ENCODE peak calls at places on chromosomes 13 and 19, in five cellular contexts. J is cardiac muscle cell, L is neuronal stem cell, D is MM.1S, U is A549. M is an unnamed sample.

GRCh38 chr13:75359266-75359665 is 122.7 kb downstream of the TBC1D4 start:
- DNase-seq in L (no peak), J (peak; percentile 85), U (peak; percentile 4), D (no peak), M (no peak)

GRCh38 chr13:84607614-84608013 is 725.3 kb upstream of the SLITRK1 start:
- DNase-seq in D (no peak), J (peak; percentile 61), U (no peak), L (no peak), M (no peak)

GRCh38 chr13:20405691-20406090 is 120.0 kb downstream of the CRYL1 start:
- DNase-seq in U (no peak), J (no peak), L (peak; percentile 29), D (no peak), M (peak; percentile 80)

GRCh38 chr19:289651-290538 is 1.3 kb downstream of the PLPP2 start:
- DNase-seq in L (no peak), J (peak; percentile 31), D (peak; percentile 33), U (peak; percentile 83), M (peak; percentile 77)

GRCh38 chr19:50838239-50838638 is 4.9 kb upstream of the KLK15 start:
- DNase-seq in J (peak; percentile 7), D (no peak), U (peak; percentile 61), L (no peak), M (no peak)

GRCh38 chr19:31220540-31220939 is 128.7 kb downstream of the TSHZ3 start:
- DNase-seq in D (no peak), U (no peak), L (no peak), J (no peak), M (no peak)

GRCh38 chr13:66200555-66200954 is 1029.6 kb downstream of the PCDH9 start:
- DNase-seq in U (no peak), L (no peak), D (no peak), J (peak; percentile 18), M (no peak)

GRCh38 chr19:3656073-3656746 is 29.6 kb upstream of the CACTIN start:
- DNase-seq in L (no peak), U (no peak), J (peak; percentile 14), D (no peak), M (no peak)

GRCh38 chr13:37495046-37495445 is 103.5 kb downstream of the POSTN start:
- DNase-seq in D (no peak), J (no peak), U (no peak), L (no peak), M (no peak)

GRCh38 chr19:37867831-37868230 is 38.6 kb downstream of the WDR87 start:
- DNase-seq in J (peak; percentile 20), U (no peak), L (no peak), D (no peak), M (no peak)

GRCh38 chr13:79171131-79172061 is 234.7 kb downstream of the RBM26 start:
- DNase-seq in J (no peak), L (peak; percentile 76), U (no peak), D (no peak), M (no peak)

GRCh38 chr13:20174656-20175405 is 14.0 kb upstream of the GJA3 start:
- DNase-seq in D (peak; percentile 83), U (peak; percentile 69), L (no peak), J (peak; percentile 94), M (peak; percentile 88)

GRCh38 chr19:42531313-42531712 is 3.0 kb upstream of the CEACAM1 start:
- DNase-seq in J (no peak), D (no peak), U (no peak), L (no peak), M (no peak)

GRCh38 chr19:16258440-16258903 is 60.8 kb downstream of the AP1M1 start:
- DNase-seq in J (peak; percentile 43), L (no peak), D (no peak), U (no peak), M (no peak)

GRCh38 chr19:48381178-48381950 is 10.0 kb downstream of the KDELR1 start:
- DNase-seq in D (no peak), U (no peak), J (no peak), L (no peak), M (no peak)

GRCh38 chr19:4430760-4431159 is 26.8 kb downstream of the UBXN6 start:
- DNase-seq in U (no peak), L (no peak), J (no peak), D (no peak), M (no peak)

GRCh38 chr19:57280913-57281425 is 684 bp downstream of the ZNF460 start:
- DNase-seq in L (no peak), U (peak; percentile 23), D (peak; percentile 54), J (no peak), M (no peak)

DNA sequence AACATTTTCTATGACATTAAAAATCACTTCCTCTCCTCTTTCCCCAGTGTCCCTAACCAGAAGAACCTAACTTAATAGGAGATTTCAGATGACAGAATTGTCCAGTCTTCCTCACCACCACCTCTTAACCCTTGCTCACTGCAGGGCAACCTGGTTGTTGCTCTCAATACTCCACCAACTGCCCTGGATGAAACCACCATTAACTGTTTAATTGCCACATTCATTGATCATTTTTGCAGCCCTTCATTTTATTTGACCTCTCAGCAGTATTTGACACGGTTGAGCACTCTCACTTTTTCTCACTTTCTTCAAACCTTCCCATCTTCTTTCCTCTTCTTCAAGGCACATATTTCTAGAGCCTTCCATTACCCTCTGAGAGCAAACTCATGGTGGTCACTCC is 84.0 kb downstream of the MBNL2 start:
- DNase-seq in L (no peak), J (no peak), U (no peak), D (no peak), M (no peak)
- H3K4me1 ChIP-seq in L (peaks cover 22% of the 10 kb centered on the region), J (peaks cover 19% of the 10 kb centered on the region), U (peaks cover 74% of the 10 kb centered on the region), D (no peaks in the 10 kb centered on the region), M (peaks cover 35% of the 10 kb centered on the region)

DNA sequence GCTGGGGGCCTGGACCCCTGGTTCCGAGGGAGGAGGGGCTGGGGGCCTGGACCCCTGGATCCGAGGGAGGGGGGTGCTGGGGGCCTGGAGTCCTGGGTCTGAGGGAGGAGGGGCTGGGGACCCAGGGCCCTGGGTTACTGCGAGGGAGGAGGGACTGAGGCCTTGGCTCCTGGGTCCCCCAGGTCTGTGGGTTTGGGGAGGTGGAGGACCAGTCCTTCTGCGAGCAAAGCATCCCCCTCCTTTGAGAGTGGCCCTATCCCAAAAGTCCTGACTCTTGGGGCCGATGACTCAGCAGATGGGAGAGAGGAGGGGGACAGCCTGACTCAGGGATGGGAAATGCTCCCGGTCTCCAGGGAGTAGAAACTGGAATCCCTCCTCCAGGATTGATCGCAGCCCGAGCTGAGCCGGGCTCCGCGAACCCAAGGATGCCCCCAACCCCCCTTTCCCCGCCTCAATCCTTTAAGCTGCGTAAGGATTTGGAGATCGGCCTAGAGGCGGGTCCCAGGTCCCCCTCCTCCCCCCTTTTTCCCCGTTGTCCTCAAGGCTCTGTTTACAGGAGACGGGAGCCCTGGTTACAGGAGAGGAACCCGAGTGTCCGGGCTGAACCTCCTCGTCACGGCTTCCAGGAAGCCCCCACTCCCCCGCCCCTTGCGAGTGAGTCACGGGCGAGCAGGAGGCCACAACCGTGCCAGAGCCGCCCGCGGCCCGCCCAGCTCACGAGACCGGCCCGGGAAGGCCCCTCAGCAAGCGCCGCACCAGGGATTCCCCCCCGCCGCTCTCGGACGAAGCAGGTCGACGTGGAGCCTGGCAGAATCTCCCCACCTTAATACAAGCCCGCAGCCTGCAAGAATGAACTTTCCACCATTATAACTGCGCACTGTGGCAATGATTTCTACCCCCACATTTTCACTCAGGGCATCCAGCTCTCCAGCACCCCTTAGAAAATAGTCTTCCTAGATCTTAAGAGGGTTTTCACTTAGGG is 3.0 kb upstream of the ZFP36 start:
- DNase-seq in U (peak; percentile 98), D (peak; percentile 89), L (peak; percentile 89), J (peak; percentile 100), M (peak; percentile 98)
- H3K4me1 ChIP-seq in U (peaks cover 77% of the 10 kb centered on the region), D (peaks cover 37% of the 10 kb centered on the region), L (peaks cover 27% of the 10 kb centered on the region), J (peaks cover 19% of the 10 kb centered on the region), M (peaks cover 27% of the 10 kb centered on the region)

GRCh38 chr13:114108894-114109293 is 23.5 kb downstream of the RASA3 start:
- DNase-seq in U (no peak), D (no peak), L (no peak), J (no peak), M (peak; percentile 48)
- H3K4me1 ChIP-seq in U (no peaks in the 10 kb centered on the region), D (peaks cover 34% of the 10 kb centered on the region), L (peaks cover 31% of the 10 kb centered on the region), J (peaks cover 32% of the 10 kb centered on the region), M (no peaks in the 10 kb centered on the region)

GRCh38 chr19:44598355-44598754 is 15.0 kb upstream of the IGSF23 start:
- DNase-seq in D (no peak), J (no peak), U (no peak), L (no peak), M (no peak)
- H3K4me1 ChIP-seq in D (no peaks in the 10 kb centered on the region), J (no peaks in the 10 kb centered on the region), U (peaks cover 34% of the 10 kb centered on the region), L (no peaks in the 10 kb centered on the region), M (peaks cover 5% of the 10 kb centered on the region)

GRCh38 chr19:17305517-17306284 is at the start of gene MRPL34:
- DNase-seq in D (peak; percentile 100), L (peak; percentile 98), J (peak; percentile 99), U (peak; percentile 71), M (peak; percentile 99)

GRCh38 chr19:17303940-17304267 is 679 bp upstream of the ABHD8 start:
- DNase-seq in L (no peak), D (no peak), U (no peak), J (no peak), M (no peak)

GRCh38 chr19:17303167-17303939 is at the start of gene ABHD8:
- DNase-seq in U (peak; percentile 71), D (peak; percentile 96), L (peak; percentile 96), J (peak; percentile 98), M (peak; percentile 93)

GRCh38 chr19:17305211-17305516 is 508 bp upstream of the MRPL34 start:
- DNase-seq in L (no peak), J (no peak), D (no peak), U (no peak), M (no peak)

DNA sequence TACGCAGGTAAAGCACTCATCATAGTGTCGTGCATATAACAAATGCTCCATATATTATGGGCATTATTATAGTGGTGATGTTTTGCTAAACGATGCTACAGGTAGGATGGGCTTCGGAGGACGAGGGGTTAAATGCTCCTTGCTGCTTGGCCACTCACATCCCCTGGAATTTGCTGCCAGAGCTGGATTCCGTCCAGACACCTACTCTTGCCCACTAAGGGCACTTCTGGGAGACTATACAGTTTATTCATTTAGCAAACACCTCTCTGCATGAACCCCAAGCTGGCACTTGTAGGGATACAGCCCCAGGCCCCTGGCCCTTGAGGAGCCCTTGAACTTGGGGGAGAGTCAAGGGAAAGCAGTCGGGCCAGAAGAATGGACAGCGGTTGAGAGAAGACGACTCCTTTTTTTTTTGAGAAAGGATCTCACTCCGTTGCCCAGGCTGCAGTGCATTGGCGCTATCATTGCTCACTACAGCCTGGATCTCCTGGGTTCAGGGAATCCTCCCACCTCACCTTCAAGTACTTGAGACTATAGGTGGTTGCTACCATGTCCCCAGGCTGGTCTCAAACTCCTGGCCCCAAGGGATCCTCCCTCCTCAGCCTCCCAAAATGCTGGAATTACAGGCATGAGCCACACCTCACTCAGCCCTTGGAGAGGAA is 1.2 kb upstream of the MRPL34 start:
- DNase-seq in D (no peak), L (no peak), J (no peak), U (no peak), M (no peak)
- H3K4me1 ChIP-seq in D (peaks cover 17% of the 10 kb centered on the region), L (peaks cover 11% of the 10 kb centered on the region), J (peaks cover 6% of the 10 kb centered on the region), U (peaks cover 28% of the 10 kb centered on the region), M (peaks cover 3% of the 10 kb centered on the region)